ENCODE peak calls at places on chromosomes 5 and 9, in six cellular contexts. W is mammary epithelial cell, X is MM.1S, P is dorsolateral prefrontal cortex, A is IMR-90, K is upper lobe of right lung. Z is an unnamed sample.
A peak's percentile ranks its signal among the peaks of the same experiment; 100 is the strongest.

GRCh38 chr5:168578506-168579205 is 512 bp downstream of the PANK3 start:
- DNase-seq in W (no peak), X (peak; percentile 11), P (peak; percentile 49), A (no peak), K (no peak), Z (no peak)

GRCh38 chr5:146082798-146083197 is 22.6 kb downstream of the PLAC8L1 start:
- DNase-seq in W (no peak), X (peak; percentile 69), P (no peak), A (no peak), K (no peak), Z (no peak)

GRCh38 chr9:71681708-71682268 is 86.5 kb downstream of the CEMIP2 start:
- DNase-seq in W (peak; percentile 66), X (no peak), P (no peak), A (peak; percentile 76), K (no peak), Z (no peak)

GRCh38 chr5:38265546-38266179 is 7.3 kb downstream of the EGFLAM start:
- DNase-seq in W (peak; percentile 29), X (peak; percentile 36), P (peak; percentile 41), A (peak; percentile 40), K (no peak), Z (no peak)

GRCh38 chr9:111992523-111992922 is 95.9 kb downstream of the UGCG start:
- DNase-seq in W (peak; percentile 93), X (peak; percentile 76), P (no peak), A (peak; percentile 82), K (no peak), Z (no peak)

GRCh38 chr5:119200795-119201194 is 129.9 kb downstream of the DMXL1 start:
- DNase-seq in W (no peak), X (no peak), P (no peak), A (no peak), K (no peak), Z (no peak)

GRCh38 chr5:154138701-154139100 is 51.8 kb upstream of the GALNT10 start:
- DNase-seq in W (no peak), X (no peak), P (peak; percentile 54), A (no peak), K (no peak), Z (no peak)

GRCh38 chr5:135039526-135040296 is 5.7 kb upstream of the PITX1 start:
- DNase-seq in W (peak; percentile 21), X (no peak), P (no peak), A (no peak), K (no peak), Z (peak; percentile 51)

GRCh38 chr5:15807861-15808260 is 307.9 kb downstream of the FBXL7 start:
- DNase-seq in W (no peak), X (no peak), P (no peak), A (peak; percentile 28), K (no peak), Z (no peak)

GRCh38 chr5:142320851-142321560 is 3.8 kb downstream of the SPRY4 start:
- DNase-seq in W (no peak), X (no peak), P (no peak), A (peak; percentile 47), K (no peak), Z (no peak)

GRCh38 chr5:102511666-102512065 is 12.9 kb upstream of the SLCO6A1 start:
- DNase-seq in W (no peak), X (no peak), P (no peak), A (no peak), K (no peak), Z (no peak)

GRCh38 chr5:137730331-137730730 is 5.6 kb downstream of the KLHL3 start:
- DNase-seq in W (peak; percentile 87), X (no peak), P (no peak), A (peak; percentile 78), K (no peak), Z (no peak)

GRCh38 chr5:104606258-104606829 is 1043.8 kb upstream of the NUDT12 start:
- DNase-seq in W (no peak), X (no peak), P (no peak), A (no peak), K (no peak), Z (no peak)

GRCh38 chr5:73030995-73031394 is 75.2 kb downstream of the FCHO2 start:
- DNase-seq in W (peak; percentile 84), X (no peak), P (no peak), A (peak; percentile 90), K (no peak), Z (no peak)

GRCh38 chr5:132027027-132027426 is 15.6 kb upstream of the ACSL6 start:
- DNase-seq in W (no peak), X (no peak), P (no peak), A (no peak), K (no peak), Z (no peak)

GRCh38 chr5:115626444-115626823 is 598 bp upstream of the TMED7 start:
- DNase-seq in W (no peak), X (no peak), P (no peak), A (peak; percentile 62), K (no peak), Z (no peak)

GRCh38 chr5:73615085-73615484 is 10.9 kb upstream of the ARHGEF28 start:
- DNase-seq in W (peak; percentile 80), X (no peak), P (no peak), A (no peak), K (no peak), Z (no peak)

GRCh38 chr5:17374157-17374556 is 123.9 kb upstream of the TAF11L2 start:
- DNase-seq in W (no peak), X (no peak), P (no peak), A (peak; percentile 61), K (no peak), Z (no peak)

GRCh38 chr9:21454149-21454548 is 13.9 kb downstream of the IFNA1 start:
- DNase-seq in W (peak; percentile 64), X (no peak), P (no peak), A (peak; percentile 51), K (no peak), Z (no peak)

GRCh38 chr5:44292736-44293135 is 96.5 kb downstream of the FGF10 start:
- DNase-seq in W (no peak), X (no peak), P (no peak), A (no peak), K (no peak), Z (no peak)

GRCh38 chr5:176364765-176365662 is at the start of gene ARL10:
- DNase-seq in W (no peak), X (no peak), P (peak; percentile 46), A (peak; percentile 20), K (peak; percentile 77), Z (no peak)

GRCh38 chr5:58459276-58459859 is 518 bp downstream of the PLK2 start:
- DNase-seq in W (peak; percentile 45), X (peak; percentile 44), P (peak; percentile 30), A (peak; percentile 38), K (no peak), Z (no peak)

GRCh38 chr5:65927497-65928340 is 1.3 kb downstream of the ERBIN start:
- DNase-seq in W (peak; percentile 59), X (peak; percentile 50), P (no peak), A (peak; percentile 72), K (no peak), Z (no peak)

GRCh38 chr5:76082790-76083554 is at the start of gene SV2C:
- DNase-seq in W (peak; percentile 21), X (peak; percentile 86), P (peak; percentile 44), A (no peak), K (peak; percentile 66), Z (peak; percentile 87)

GRCh38 chr5:125058185-125058826 is 311.9 kb upstream of the ZNF608 start:
- DNase-seq in W (no peak), X (no peak), P (no peak), A (peak; percentile 69), K (no peak), Z (no peak)

GRCh38 chr5:178546675-178547033 is 43.5 kb downstream of the COL23A1 start:
- DNase-seq in W (no peak), X (no peak), P (no peak), A (no peak), K (no peak), Z (no peak)

GRCh38 chr9:117247271-117247670 is 167.6 kb downstream of the ASTN2 start:
- DNase-seq in W (peak; percentile 3), X (no peak), P (no peak), A (no peak), K (no peak), Z (no peak)

GRCh38 chr5:167892352-167893115 is 398.9 kb upstream of the WWC1 start:
- DNase-seq in W (no peak), X (no peak), P (no peak), A (no peak), K (no peak), Z (no peak)

GRCh38 chr5:144060598-144060997 is 109.9 kb downstream of the YIPF5 start:
- DNase-seq in W (peak; percentile 82), X (no peak), P (no peak), A (peak; percentile 33), K (no peak), Z (no peak)
- TF ChIP-seq CTCF in W (no peak), X (no peak), P (no peak), A (no peak), K (no peak), Z (no peak)

DNA sequence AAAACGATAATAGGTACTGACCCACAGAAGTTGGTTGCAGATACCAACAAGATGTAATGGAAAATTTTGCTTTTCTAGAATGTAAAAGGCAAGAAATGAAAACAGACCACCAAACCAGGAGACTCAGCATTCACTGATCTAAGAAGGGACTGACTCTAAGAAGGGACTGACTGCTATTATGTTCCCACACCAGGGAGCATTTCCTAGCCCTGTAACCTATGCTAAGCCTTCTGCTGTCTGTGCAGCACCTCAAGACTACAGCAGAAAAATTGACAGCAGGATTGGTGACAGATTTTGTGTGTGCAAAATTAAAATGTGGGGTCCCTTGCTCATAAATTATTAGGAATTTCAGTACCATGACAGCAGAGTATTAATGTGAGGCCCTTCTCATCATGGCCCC is 154.8 kb downstream of the GABRB2 start:
- DNase-seq in W (no peak), X (no peak), P (no peak), A (no peak), K (no peak), Z (no peak)
- TF ChIP-seq CTCF in W (no peak), X (no peak), P (no peak), A (no peak), K (no peak), Z (no peak)

GRCh38 chr5:129271309-129271708 is 176.8 kb downstream of the ISOC1 start:
- DNase-seq in W (peak; percentile 5), X (peak; percentile 20), P (no peak), A (no peak), K (no peak), Z (no peak)
- TF ChIP-seq CTCF in W (peak; percentile 50), X (no peak), P (peak; percentile 25), A (no peak), K (no peak), Z (peak; percentile 16)

GRCh38 chr9:135366104-135366503 is 113.5 kb upstream of the PPP1R26 start:
- DNase-seq in W (no peak), X (no peak), P (no peak), A (no peak), K (no peak), Z (no peak)
- TF ChIP-seq CTCF in W (no peak), X (no peak), P (no peak), A (no peak), K (no peak), Z (no peak)

DNA sequence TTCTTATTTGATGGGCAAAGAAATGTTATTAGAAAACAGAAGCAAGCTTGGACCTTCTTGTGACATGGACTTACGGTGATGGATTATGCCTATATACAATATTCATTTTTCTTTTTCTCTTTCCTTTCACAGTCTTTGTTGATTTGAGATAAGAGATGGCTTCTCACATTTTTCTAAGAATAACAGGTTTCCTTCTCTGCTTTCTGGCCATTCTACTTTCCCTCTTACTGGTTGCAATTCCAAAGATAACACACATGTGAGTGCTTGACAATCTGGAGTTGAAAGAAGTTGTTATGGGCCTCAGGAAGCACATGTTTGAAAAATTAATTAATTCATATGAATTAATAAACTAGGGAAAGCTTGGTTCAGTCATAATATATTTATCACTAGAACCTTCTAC is 89.8 kb upstream of the RPS23 start:
- DNase-seq in W (no peak), X (no peak), P (no peak), A (no peak), K (no peak), Z (no peak)
- TF ChIP-seq CTCF in W (no peak), X (no peak), P (no peak), A (no peak), K (no peak), Z (no peak)